ENCODE peak calls at places on chromosomes 12 and 14, in seven cellular contexts. One of them, this sample, is unnamed.

GRCh38 chr12:79452906-79453305 is 237.9 kb downstream of the PAWR start:
- DNase-seq in RWPE1: no peak
- DNase-seq in B cell: no peak
- DNase-seq in activated CD8-positive, alpha-beta T cell treated with anti-CD3 and anti-CD28 coated beads, Interleukin-2, amount 10 ng/mL, durations not matched to agents 7 days and 5 days: no peak
- DNase-seq in NCI-H1105: no peak
- DNase-seq in fibroblast of mammary gland: peak
- DNase-seq in GM03348: no peak
- DNase-seq in this sample: no peak

GRCh38 chr12:122738561-122738960 is 7.9 kb upstream of the HCAR1 start:
- DNase-seq in RWPE1: no peak
- DNase-seq in B cell: no peak
- DNase-seq in activated CD8-positive, alpha-beta T cell treated with anti-CD3 and anti-CD28 coated beads, Interleukin-2, amount 10 ng/mL, durations not matched to agents 7 days and 5 days: no peak
- DNase-seq in NCI-H1105: no peak
- DNase-seq in fibroblast of mammary gland: no peak
- DNase-seq in GM03348: no peak
- DNase-seq in this sample: peak

GRCh38 chr12:55816876-55817351 is 610 bp downstream of the SARNP start:
- DNase-seq in RWPE1: peak
- DNase-seq in B cell: peak
- DNase-seq in activated CD8-positive, alpha-beta T cell treated with anti-CD3 and anti-CD28 coated beads, Interleukin-2, amount 10 ng/mL, durations not matched to agents 7 days and 5 days: no peak
- DNase-seq in NCI-H1105: no peak
- DNase-seq in fibroblast of mammary gland: no peak
- DNase-seq in GM03348: peak
- DNase-seq in this sample: no peak

GRCh38 chr14:59305836-59306555 is 117.5 kb downstream of the DAAM1 start:
- DNase-seq in RWPE1: no peak
- DNase-seq in B cell: no peak
- DNase-seq in activated CD8-positive, alpha-beta T cell treated with anti-CD3 and anti-CD28 coated beads, Interleukin-2, amount 10 ng/mL, durations not matched to agents 7 days and 5 days: no peak
- DNase-seq in NCI-H1105: no peak
- DNase-seq in fibroblast of mammary gland: peak
- DNase-seq in GM03348: peak
- DNase-seq in this sample: no peak

GRCh38 chr12:95177201-95177768 is 40.0 kb downstream of the FGD6 start:
- DNase-seq in RWPE1: no peak
- DNase-seq in B cell: no peak
- DNase-seq in activated CD8-positive, alpha-beta T cell treated with anti-CD3 and anti-CD28 coated beads, Interleukin-2, amount 10 ng/mL, durations not matched to agents 7 days and 5 days: no peak
- DNase-seq in NCI-H1105: no peak
- DNase-seq in fibroblast of mammary gland: no peak
- DNase-seq in GM03348: no peak
- DNase-seq in this sample: no peak

GRCh38 chr14:99441157-99441870 is 39.3 kb downstream of the SETD3 start:
- DNase-seq in RWPE1: no peak
- DNase-seq in B cell: no peak
- DNase-seq in activated CD8-positive, alpha-beta T cell treated with anti-CD3 and anti-CD28 coated beads, Interleukin-2, amount 10 ng/mL, durations not matched to agents 7 days and 5 days: no peak
- DNase-seq in NCI-H1105: no peak
- DNase-seq in fibroblast of mammary gland: peak
- DNase-seq in GM03348: no peak
- DNase-seq in this sample: peak

GRCh38 chr12:106840217-106840616 is 65.7 kb downstream of the RIC8B start:
- DNase-seq in RWPE1: no peak
- DNase-seq in B cell: no peak
- DNase-seq in activated CD8-positive, alpha-beta T cell treated with anti-CD3 and anti-CD28 coated beads, Interleukin-2, amount 10 ng/mL, durations not matched to agents 7 days and 5 days: no peak
- DNase-seq in NCI-H1105: no peak
- DNase-seq in fibroblast of mammary gland: peak
- DNase-seq in GM03348: peak
- DNase-seq in this sample: no peak

GRCh38 chr14:61342486-61342885 is 21.1 kb downstream of the PRKCH start:
- DNase-seq in RWPE1: no peak
- DNase-seq in B cell: no peak
- DNase-seq in activated CD8-positive, alpha-beta T cell treated with anti-CD3 and anti-CD28 coated beads, Interleukin-2, amount 10 ng/mL, durations not matched to agents 7 days and 5 days: peak
- DNase-seq in NCI-H1105: no peak
- DNase-seq in fibroblast of mammary gland: no peak
- DNase-seq in GM03348: no peak
- DNase-seq in this sample: no peak

GRCh38 chr14:101101456-101102056 is 198.0 kb upstream of the RTL1 start:
- DNase-seq in RWPE1: peak
- DNase-seq in B cell: no peak
- DNase-seq in activated CD8-positive, alpha-beta T cell treated with anti-CD3 and anti-CD28 coated beads, Interleukin-2, amount 10 ng/mL, durations not matched to agents 7 days and 5 days: peak
- DNase-seq in NCI-H1105: peak
- DNase-seq in fibroblast of mammary gland: no peak
- DNase-seq in GM03348: peak
- DNase-seq in this sample: peak

This sample was measured in SW480.